ENCODE peak calls at places on chromosomes 4 and X, in eight cellular contexts. One of them, this sample, is unnamed. For H3K4me1, the result is how much of the 10 kb centered on the place peaks cover.

GRCh38 chr4:38612996-38613395 is 51.0 kb upstream of the KLF3 start:
- DNase-seq in HCT116: no peak
- DNase-seq in sigmoid colon: no peak
- DNase-seq in H1: no peak
- DNase-seq in GM23338: no peak
- DNase-seq in SK-N-SH: no peak
- DNase-seq in suprapubic skin: no peak
- DNase-seq in stomach: no peak
- DNase-seq in this sample: peak

GRCh38 chr4:122658377-122658776 is 37.5 kb upstream of the IL21 start:
- DNase-seq in SK-N-SH: no peak
- DNase-seq in stomach: no peak
- DNase-seq in suprapubic skin: no peak
- DNase-seq in GM23338: no peak
- DNase-seq in H1: no peak
- DNase-seq in sigmoid colon: no peak
- DNase-seq in HCT116: no peak
- DNase-seq in this sample: no peak

GRCh38 chrX:4944767-4945166 is 1231.3 kb upstream of the PRKX start:
- DNase-seq in suprapubic skin: no peak
- DNase-seq in SK-N-SH: no peak
- DNase-seq in GM23338: peak
- DNase-seq in stomach: no peak
- DNase-seq in HCT116: no peak
- DNase-seq in H1: no peak
- DNase-seq in sigmoid colon: no peak
- DNase-seq in this sample: no peak

GRCh38 chr4:125529071-125529470 is 214.3 kb downstream of the FAT4 start:
- DNase-seq in HCT116: no peak
- DNase-seq in H1: no peak
- DNase-seq in sigmoid colon: no peak
- DNase-seq in SK-N-SH: no peak
- DNase-seq in suprapubic skin: no peak
- DNase-seq in stomach: no peak
- DNase-seq in GM23338: no peak
- DNase-seq in this sample: no peak

GRCh38 chr4:111400736-111401135 is 744.5 kb upstream of the FAM241A start:
- DNase-seq in GM23338: no peak
- DNase-seq in suprapubic skin: no peak
- DNase-seq in sigmoid colon: no peak
- DNase-seq in stomach: no peak
- DNase-seq in HCT116: no peak
- DNase-seq in SK-N-SH: no peak
- DNase-seq in H1: no peak
- DNase-seq in this sample: no peak

GRCh38 chr4:25578431-25578830 is 77.2 kb upstream of the SLC34A2 start:
- DNase-seq in GM23338: peak
- DNase-seq in sigmoid colon: no peak
- DNase-seq in H1: no peak
- DNase-seq in suprapubic skin: no peak
- DNase-seq in SK-N-SH: no peak
- DNase-seq in HCT116: no peak
- DNase-seq in stomach: no peak
- DNase-seq in this sample: no peak

GRCh38 chr4:10204401-10205058 is 87.9 kb upstream of the WDR1 start:
- DNase-seq in stomach: no peak
- DNase-seq in H1: no peak
- DNase-seq in sigmoid colon: no peak
- DNase-seq in HCT116: no peak
- DNase-seq in SK-N-SH: no peak
- DNase-seq in GM23338: no peak
- DNase-seq in suprapubic skin: no peak
- DNase-seq in this sample: no peak

GRCh38 chr4:187363453-187363852 is 632.1 kb upstream of the ZFP42 start:
- DNase-seq in stomach: no peak
- DNase-seq in H1: no peak
- DNase-seq in GM23338: no peak
- DNase-seq in suprapubic skin: no peak
- DNase-seq in sigmoid colon: no peak
- DNase-seq in HCT116: no peak
- DNase-seq in SK-N-SH: no peak
- DNase-seq in this sample: no peak

GRCh38 chr4:172716291-172716690 is 452.3 kb upstream of the GALNT7 start:
- DNase-seq in stomach: no peak
- DNase-seq in sigmoid colon: no peak
- DNase-seq in SK-N-SH: no peak
- DNase-seq in suprapubic skin: no peak
- DNase-seq in H1: no peak
- DNase-seq in HCT116: no peak
- DNase-seq in GM23338: no peak
- DNase-seq in this sample: no peak

GRCh38 chr4:53937918-53938317 is 126.5 kb downstream of the CHIC2 start:
- DNase-seq in HCT116: peak
- DNase-seq in sigmoid colon: no peak
- DNase-seq in stomach: no peak
- DNase-seq in suprapubic skin: no peak
- DNase-seq in H1: no peak
- DNase-seq in GM23338: no peak
- DNase-seq in SK-N-SH: no peak
- DNase-seq in this sample: no peak

DNA sequence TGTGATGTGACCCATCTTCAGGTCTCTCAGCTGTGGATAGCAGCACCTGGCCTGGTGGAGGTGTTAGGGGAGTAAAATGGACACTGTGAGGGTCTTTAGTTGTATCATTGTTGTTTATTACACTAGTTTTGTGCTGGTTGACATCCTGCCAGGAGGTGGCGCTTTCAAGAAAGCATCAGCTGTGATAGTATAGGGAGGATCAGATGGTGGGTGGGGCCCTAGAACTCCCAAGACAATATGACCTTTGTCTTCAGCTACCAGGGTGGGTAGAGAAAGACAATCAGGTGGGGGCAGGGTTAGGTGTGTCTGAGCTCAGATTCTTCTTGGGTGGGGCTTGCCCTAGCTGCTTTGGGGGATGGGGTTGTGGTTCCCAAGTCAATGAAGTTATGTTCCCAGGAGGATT is 162.8 kb downstream of the PPP1R2C start:
- DNase-seq in GM23338: peak
- DNase-seq in SK-N-SH: no peak
- DNase-seq in stomach: no peak
- DNase-seq in sigmoid colon: no peak
- DNase-seq in HCT116: peak
- DNase-seq in suprapubic skin: no peak
- DNase-seq in H1: peak
- DNase-seq in this sample: no peak
- TF ChIP-seq CTCF in GM23338: peak
- TF ChIP-seq CTCF in SK-N-SH: peak
- TF ChIP-seq CTCF in stomach: no peak
- TF ChIP-seq CTCF in sigmoid colon: no peak
- TF ChIP-seq CTCF in HCT116: peak
- TF ChIP-seq CTCF in suprapubic skin: no peak
- TF ChIP-seq CTCF in H1: peak
- TF ChIP-seq CTCF in this sample: no peak

GRCh38 chrX:24168807-24169206 is 19.3 kb downstream of the ZFX start:
- DNase-seq in SK-N-SH: no peak
- DNase-seq in GM23338: no peak
- DNase-seq in H1: no peak
- DNase-seq in suprapubic skin: no peak
- DNase-seq in sigmoid colon: no peak
- DNase-seq in HCT116: no peak
- DNase-seq in stomach: no peak
- DNase-seq in this sample: no peak
- H3K4me1 ChIP-seq in SK-N-SH: under half
- H3K4me1 ChIP-seq in GM23338: under half
- H3K4me1 ChIP-seq in H1: under half
- H3K4me1 ChIP-seq in suprapubic skin: under half
- H3K4me1 ChIP-seq in sigmoid colon: under half
- H3K4me1 ChIP-seq in HCT116: under half
- H3K4me1 ChIP-seq in stomach: under half
- H3K4me1 ChIP-seq in this sample: half or more

GRCh38 chrX:10634681-10635161 is 14.3 kb upstream of the MID1 start:
- DNase-seq in GM23338: no peak
- DNase-seq in H1: no peak
- DNase-seq in suprapubic skin: no peak
- DNase-seq in stomach: no peak
- DNase-seq in SK-N-SH: no peak
- DNase-seq in HCT116: peak
- DNase-seq in sigmoid colon: no peak
- DNase-seq in this sample: no peak
- TF ChIP-seq POLR2AphosphoS5 in GM23338: no peak
- TF ChIP-seq POLR2AphosphoS5 in H1: no peak
- TF ChIP-seq POLR2AphosphoS5 in suprapubic skin: no peak
- TF ChIP-seq POLR2AphosphoS5 in stomach: peak
- TF ChIP-seq POLR2AphosphoS5 in SK-N-SH: peak
- TF ChIP-seq POLR2AphosphoS5 in HCT116: peak
- TF ChIP-seq POLR2AphosphoS5 in sigmoid colon: no peak
- TF ChIP-seq POLR2AphosphoS5 in this sample: no peak

GRCh38 chr4:5165419-5166369 is 114.4 kb downstream of the STK32B start:
- DNase-seq in HCT116: no peak
- DNase-seq in GM23338: peak
- DNase-seq in SK-N-SH: no peak
- DNase-seq in suprapubic skin: no peak
- DNase-seq in sigmoid colon: no peak
- DNase-seq in stomach: no peak
- DNase-seq in H1: peak
- DNase-seq in this sample: peak

GRCh38 chr4:5168891-5169290 is 117.6 kb downstream of the STK32B start:
- DNase-seq in H1: no peak
- DNase-seq in suprapubic skin: no peak
- DNase-seq in GM23338: no peak
- DNase-seq in stomach: no peak
- DNase-seq in SK-N-SH: no peak
- DNase-seq in HCT116: no peak
- DNase-seq in sigmoid colon: no peak
- DNase-seq in this sample: peak

GRCh38 chr4:5162909-5163508 is 111.7 kb downstream of the STK32B start:
- DNase-seq in HCT116: no peak
- DNase-seq in GM23338: no peak
- DNase-seq in sigmoid colon: no peak
- DNase-seq in stomach: no peak
- DNase-seq in suprapubic skin: no peak
- DNase-seq in SK-N-SH: no peak
- DNase-seq in H1: no peak
- DNase-seq in this sample: peak

GRCh38 chr4:5164221-5164912 is 113.1 kb downstream of the STK32B start:
- DNase-seq in H1: no peak
- DNase-seq in HCT116: no peak
- DNase-seq in GM23338: no peak
- DNase-seq in sigmoid colon: no peak
- DNase-seq in stomach: no peak
- DNase-seq in suprapubic skin: no peak
- DNase-seq in SK-N-SH: no peak
- DNase-seq in this sample: peak

DNA sequence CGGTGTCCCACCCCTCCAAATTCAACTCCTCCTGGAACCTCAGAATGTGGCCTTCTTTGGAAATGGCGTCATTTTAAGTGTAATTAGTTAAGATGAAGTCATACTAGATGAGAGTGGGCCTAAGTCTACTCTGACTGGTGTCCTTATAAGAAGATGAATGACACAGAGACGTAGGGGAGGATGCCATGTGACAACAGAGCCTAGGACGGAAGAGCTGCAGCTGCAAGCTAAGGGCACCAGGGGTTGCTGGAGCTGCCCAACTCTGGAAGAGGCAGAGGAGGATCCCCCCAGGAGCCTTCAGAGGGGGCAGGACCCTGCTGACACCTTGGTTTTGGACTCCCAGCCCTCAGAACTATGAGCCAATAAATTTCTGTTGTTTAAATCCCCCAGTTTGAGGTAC is 115.1 kb downstream of the STK32B start:
- DNase-seq in suprapubic skin: no peak
- DNase-seq in HCT116: no peak
- DNase-seq in sigmoid colon: no peak
- DNase-seq in GM23338: no peak
- DNase-seq in SK-N-SH: no peak
- DNase-seq in stomach: no peak
- DNase-seq in H1: no peak
- DNase-seq in this sample: no peak
- TF ChIP-seq CTCF in suprapubic skin: no peak
- TF ChIP-seq CTCF in HCT116: no peak
- TF ChIP-seq CTCF in sigmoid colon: no peak
- TF ChIP-seq CTCF in GM23338: no peak
- TF ChIP-seq CTCF in SK-N-SH: no peak
- TF ChIP-seq CTCF in stomach: no peak
- TF ChIP-seq CTCF in H1: no peak
- TF ChIP-seq CTCF in this sample: no peak

GRCh38 chr4:2829321-2829932 is 14.2 kb upstream of the ADD1 start:
- DNase-seq in H1: no peak
- DNase-seq in sigmoid colon: peak
- DNase-seq in stomach: no peak
- DNase-seq in HCT116: no peak
- DNase-seq in suprapubic skin: peak
- DNase-seq in SK-N-SH: peak
- DNase-seq in GM23338: no peak
- DNase-seq in this sample: no peak
- H3K4me1 ChIP-seq in H1: under half
- H3K4me1 ChIP-seq in sigmoid colon: under half
- H3K4me1 ChIP-seq in stomach: under half
- H3K4me1 ChIP-seq in HCT116: under half
- H3K4me1 ChIP-seq in suprapubic skin: under half
- H3K4me1 ChIP-seq in SK-N-SH: under half
- H3K4me1 ChIP-seq in GM23338: under half
- H3K4me1 ChIP-seq in this sample: under half

GRCh38 chr4:79042079-79042674 is 102.9 kb upstream of the PAQR3 start:
- DNase-seq in SK-N-SH: peak
- DNase-seq in GM23338: peak
- DNase-seq in sigmoid colon: no peak
- DNase-seq in suprapubic skin: no peak
- DNase-seq in stomach: no peak
- DNase-seq in HCT116: peak
- DNase-seq in H1: no peak
- DNase-seq in this sample: no peak
- TF ChIP-seq POLR2AphosphoS5 in SK-N-SH: no peak
- TF ChIP-seq POLR2AphosphoS5 in GM23338: no peak
- TF ChIP-seq POLR2AphosphoS5 in sigmoid colon: no peak
- TF ChIP-seq POLR2AphosphoS5 in suprapubic skin: no peak
- TF ChIP-seq POLR2AphosphoS5 in stomach: no peak
- TF ChIP-seq POLR2AphosphoS5 in HCT116: no peak
- TF ChIP-seq POLR2AphosphoS5 in H1: no peak
- TF ChIP-seq POLR2AphosphoS5 in this sample: no peak

DNA sequence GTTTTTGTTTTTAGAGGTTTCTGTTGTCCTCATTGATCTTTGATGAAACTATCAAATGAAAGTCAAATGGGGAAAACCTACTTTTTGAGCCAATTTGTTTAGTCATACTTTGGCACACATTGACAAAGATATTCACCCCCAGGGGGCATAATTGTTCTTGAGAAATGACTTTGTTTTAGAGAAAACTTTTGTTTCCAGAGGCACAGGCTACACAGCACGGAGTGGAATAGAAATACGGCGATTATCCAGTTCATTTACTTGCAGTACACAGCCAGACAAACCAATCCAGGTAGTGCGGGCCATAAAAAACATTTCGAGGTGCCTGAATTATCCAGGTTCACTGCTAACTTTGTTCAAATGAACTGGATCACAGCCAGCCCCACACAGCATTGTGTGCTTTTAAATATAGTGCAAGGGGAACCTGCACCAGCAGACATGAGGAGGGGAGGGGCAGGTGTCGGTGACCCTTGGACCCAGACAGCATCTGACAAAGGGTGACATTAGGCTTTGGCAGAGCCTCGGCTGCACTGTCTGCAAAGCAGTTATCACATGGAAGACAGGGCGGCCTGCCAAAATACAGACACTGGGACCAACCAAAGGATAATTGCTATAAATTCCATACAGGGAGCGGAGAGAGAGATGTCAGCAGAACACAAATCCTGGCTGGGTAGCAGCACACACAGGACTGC is 179.6 kb upstream of the NOCT start:
- DNase-seq in GM23338: no peak
- DNase-seq in sigmoid colon: no peak
- DNase-seq in suprapubic skin: no peak
- DNase-seq in SK-N-SH: peak
- DNase-seq in stomach: no peak
- DNase-seq in H1: no peak
- DNase-seq in HCT116: no peak
- DNase-seq in this sample: peak
- TF ChIP-seq CTCF in GM23338: no peak
- TF ChIP-seq CTCF in sigmoid colon: no peak
- TF ChIP-seq CTCF in suprapubic skin: no peak
- TF ChIP-seq CTCF in SK-N-SH: peak
- TF ChIP-seq CTCF in stomach: no peak
- TF ChIP-seq CTCF in H1: no peak
- TF ChIP-seq CTCF in HCT116: peak
- TF ChIP-seq CTCF in this sample: no peak